ENCODE peak calls at places on chromosomes 6 and 20, in seven cellular contexts. K is adrenal gland, L is left ventricle myocardium inferior, I is transverse colon, O is spleen, U is choroid plexus epithelial cell, M is brain microvascular endothelial cell. A is an unnamed sample.

GRCh38 chr6:15357832-15358231 is 112.0 kb downstream of the JARID2 start:
- DNase-seq in I (no peak), L (no peak), K (no peak), U (no peak), O (no peak), M (no peak), A (no peak)

GRCh38 chr6:135191508-135192255 is 10.6 kb downstream of the MYB start:
- DNase-seq in I (no peak), M (no peak), O (no peak), K (no peak), U (no peak), L (no peak), A (no peak)

GRCh38 chr20:20130399-20130798 is 78.1 kb downstream of the CFAP61 start:
- DNase-seq in I (no peak), U (peak), M (peak), O (no peak), L (no peak), K (no peak), A (peak)

GRCh38 chr20:24497851-24498250 is 28.4 kb downstream of the SYNDIG1 start:
- DNase-seq in U (peak), I (no peak), O (no peak), M (peak), L (no peak), K (no peak), A (peak)

GRCh38 chr20:47464380-47465101 is 37.1 kb upstream of the NCOA3 start:
- DNase-seq in L (peak), O (no peak), I (peak), M (peak), U (peak), K (peak), A (peak)

GRCh38 chr20:31857861-31858835 is 12.2 kb downstream of the DUSP15 start:
- DNase-seq in M (no peak), I (no peak), U (no peak), K (no peak), L (no peak), O (peak), A (no peak)

GRCh38 chr20:33830371-33830770 is 19.2 kb downstream of the CHMP4B start:
- DNase-seq in L (no peak), O (no peak), M (no peak), K (no peak), I (peak), U (peak), A (peak)

GRCh38 chr6:113122060-113122459 is 735.1 kb upstream of the MARCKS start:
- DNase-seq in M (peak), U (peak), I (no peak), L (no peak), K (peak), O (no peak), A (peak)

GRCh38 chr6:129475477-129476247 is 234.3 kb downstream of the ARHGAP18 start:
- DNase-seq in L (no peak), K (no peak), U (no peak), O (no peak), M (no peak), I (no peak), A (no peak)

GRCh38 chr6:50862172-50862571 is 43.5 kb downstream of the TFAP2B start:
- DNase-seq in K (no peak), U (no peak), I (no peak), L (no peak), O (no peak), M (no peak), A (no peak)

GRCh38 chr6:89501239-89501638 is 68.3 kb downstream of the ANKRD6 start:
- DNase-seq in L (no peak), U (peak), M (no peak), O (no peak), K (no peak), I (no peak), A (no peak)

GRCh38 chr20:33336375-33336774 is 53.4 kb downstream of the BPIFB1 start:
- DNase-seq in O (no peak), I (no peak), L (no peak), K (no peak), U (no peak), M (no peak), A (no peak)

GRCh38 chr6:123547216-123547978 is 89.4 kb downstream of the TRDN start:
- DNase-seq in O (no peak), U (no peak), K (no peak), M (no peak), I (no peak), L (no peak), A (no peak)

GRCh38 chr6:40759259-40759658 is 172.1 kb upstream of the LRFN2 start:
- DNase-seq in I (no peak), K (no peak), O (no peak), L (no peak), U (no peak), M (no peak), A (no peak)

GRCh38 chr6:66638099-66638498 is 931.1 kb upstream of the EYS start:
- DNase-seq in K (no peak), I (no peak), U (peak), L (no peak), M (no peak), O (no peak), A (no peak)

GRCh38 chr6:35341557-35341956 is 801 bp upstream of the PPARD start:
- DNase-seq in L (no peak), U (no peak), K (no peak), O (no peak), I (no peak), M (no peak), A (no peak)

GRCh38 chr20:62212309-62212708 is 7.8 kb downstream of the HRH3 start:
- DNase-seq in K (no peak), O (no peak), M (no peak), L (no peak), I (no peak), U (no peak), A (no peak)
- TF ChIP-seq CTCF in K (no peak), O (no peak), M (no peak), L (no peak), I (no peak), U (no peak), A (no peak)

GRCh38 chr6:121697921-121698320 is 262.5 kb downstream of the GJA1 start:
- DNase-seq in L (no peak), I (no peak), K (no peak), M (no peak), O (no peak), U (no peak), A (no peak)

GRCh38 chr6:121691126-121691540 is 255.7 kb downstream of the GJA1 start:
- DNase-seq in M (no peak), U (no peak), I (no peak), L (no peak), O (no peak), K (no peak), A (peak)

GRCh38 chr6:121694389-121695185 is 259.1 kb downstream of the GJA1 start:
- DNase-seq in L (no peak), I (no peak), O (no peak), M (peak), K (peak), U (peak), A (peak)

GRCh38 chr6:121698617-121699016 is 263.2 kb downstream of the GJA1 start:
- DNase-seq in L (no peak), I (no peak), M (no peak), U (no peak), O (no peak), K (no peak), A (no peak)

GRCh38 chr6:121695346-121695745 is 259.9 kb downstream of the GJA1 start:
- DNase-seq in I (no peak), K (no peak), U (no peak), L (no peak), M (peak), O (no peak), A (no peak)
- H3K4me3 ChIP-seq in I (no peak), K (no peak), U (no peak), L (no peak), M (no peak), O (no peak), A (no peak)

GRCh38 chr20:64077541-64077875 is 1.8 kb downstream of the RGS19 start:
- DNase-seq in L (no peak), U (no peak), O (no peak), M (no peak), I (no peak), K (no peak), A (no peak)
- TF ChIP-seq CTCF in L (no peak), U (no peak), O (no peak), M (no peak), I (no peak), K (no peak), A (no peak)

DNA sequence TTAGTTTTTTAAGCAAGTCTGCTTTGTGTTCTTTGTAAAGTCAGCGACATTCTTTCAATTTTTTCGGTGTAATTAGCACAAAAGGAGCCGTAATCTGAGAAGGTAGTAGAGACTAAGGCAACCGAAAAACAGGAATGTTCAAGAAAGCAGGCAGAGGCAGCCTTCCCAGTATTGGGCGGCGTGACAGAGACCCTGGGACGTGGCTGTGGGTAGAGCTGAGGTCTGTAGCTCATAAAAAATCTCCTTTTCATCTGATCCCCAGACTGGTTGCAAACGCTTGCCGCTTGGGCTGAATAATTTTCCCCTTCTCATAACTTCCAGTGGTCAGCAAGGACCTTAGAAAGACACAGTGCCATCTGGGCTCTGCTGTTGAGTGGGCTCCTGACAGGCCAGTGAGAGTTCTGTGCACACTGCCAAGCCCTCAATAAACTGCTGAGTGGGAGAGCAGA is 30.8 kb downstream of the GNAS start:
- DNase-seq in I (no peak), U (peak), M (no peak), L (no peak), O (no peak), K (no peak), A (no peak)
- H3K4me3 ChIP-seq in I (no peak), U (no peak), M (no peak), L (no peak), O (no peak), K (no peak), A (no peak)

GRCh38 chr6:47552319-47552718 is 74.7 kb downstream of the CD2AP start:
- DNase-seq in M (no peak), O (no peak), L (no peak), U (no peak), I (no peak), K (no peak), A (no peak)

DNA sequence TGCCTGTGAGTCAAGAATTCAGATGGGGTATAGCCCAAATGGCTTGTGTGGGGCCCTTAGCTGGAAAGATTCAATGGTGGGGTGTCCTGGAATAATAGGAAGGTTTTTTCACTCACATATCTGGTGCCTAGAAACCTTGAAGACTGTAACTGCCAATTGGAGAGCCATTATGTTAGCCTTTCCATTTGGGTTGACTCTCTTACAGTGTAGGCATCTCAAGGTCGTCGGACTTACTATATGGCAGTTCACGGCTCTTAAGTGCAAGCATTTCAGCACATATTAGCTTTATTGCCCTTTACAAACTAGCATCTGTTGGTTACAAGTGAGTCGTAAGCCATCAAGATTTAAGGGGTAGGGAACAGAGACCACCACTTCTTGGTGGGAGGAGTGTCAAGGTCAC is 74.1 kb downstream of the CD2AP start:
- DNase-seq in K (no peak), M (no peak), O (no peak), U (no peak), L (no peak), I (no peak), A (no peak)
- TF ChIP-seq CTCF in K (no peak), M (no peak), O (no peak), U (no peak), L (no peak), I (no peak), A (no peak)

GRCh38 chr20:38386852-38387251 is 40.6 kb downstream of the LBP start:
- DNase-seq in U (no peak), O (no peak), M (no peak), K (no peak), L (no peak), I (no peak), A (no peak)
- H3K4me3 ChIP-seq in U (no peak), O (no peak), M (no peak), K (no peak), L (no peak), I (no peak), A (no peak)

GRCh38 chr6:34237722-34238506 is 1.2 kb downstream of the HMGA1 start:
- DNase-seq in U (peak), I (peak), K (peak), L (no peak), O (peak), M (no peak), A (no peak)
- TF ChIP-seq CTCF in U (no peak), I (peak), K (peak), L (peak), O (peak), M (peak), A (peak)

A was measured in fibroblast of mammary gland.